ENCODE peak calls at places on chromosomes 6 and 20, in five cellular contexts. J, N, Y, F and I are unnamed samples.

GRCh38 chr20:57265649-57266250 is 691 bp downstream of the BMP7 start:
- DNase-seq in J (peak; percentile 33), N (no peak), Y (no peak), F (peak; percentile 79), I (peak; percentile 19)

GRCh38 chr6:25027221-25027916 is 91.6 kb upstream of the RIPOR2 start:
- DNase-seq in J (no peak), N (peak; percentile 29), Y (no peak), F (no peak), I (no peak)

GRCh38 chr6:133937909-133938308 is 15.1 kb upstream of the TBPL1 start:
- DNase-seq in J (no peak), N (no peak), Y (no peak), F (no peak), I (no peak)

GRCh38 chr20:46002008-46002407 is 6.7 kb upstream of the MMP9 start:
- DNase-seq in J (no peak), N (no peak), Y (no peak), F (no peak), I (no peak)

GRCh38 chr6:89916136-89916920 is 22.1 kb downstream of the GJA10 start:
- DNase-seq in J (no peak), N (no peak), Y (no peak), F (no peak), I (no peak)

GRCh38 chr20:56208121-56208520 is 40.4 kb upstream of the MC3R start:
- DNase-seq in J (no peak), N (no peak), Y (no peak), F (no peak), I (no peak)

GRCh38 chr6:119495230-119495683 is 145.7 kb upstream of the MAN1A1 start:
- DNase-seq in J (peak; percentile 38), N (peak; percentile 72), Y (no peak), F (peak; percentile 31), I (peak; percentile 20)

GRCh38 chr6:156028310-156029131 is 572.9 kb upstream of the NOX3 start:
- DNase-seq in J (no peak), N (no peak), Y (no peak), F (peak; percentile 66), I (no peak)

GRCh38 chr6:7671076-7671475 is 54.8 kb upstream of the BMP6 start:
- DNase-seq in J (no peak), N (no peak), Y (peak; percentile 63), F (no peak), I (no peak)

GRCh38 chr20:53408728-53409157 is 184.9 kb downstream of the ZNF217 start:
- DNase-seq in J (no peak), N (no peak), Y (peak; percentile 3), F (no peak), I (no peak)

GRCh38 chr6:134802426-134803058 is 147.4 kb downstream of the ALDH8A1 start:
- DNase-seq in J (no peak), N (no peak), Y (peak; percentile 59), F (no peak), I (no peak)

GRCh38 chr20:57699395-57699794 is 10.4 kb downstream of the PMEPA1 start:
- DNase-seq in J (no peak), N (no peak), Y (no peak), F (no peak), I (no peak)

GRCh38 chr20:21048841-21049273 is 57.3 kb downstream of the LINC00237 start:
- DNase-seq in J (peak; percentile 46), N (peak; percentile 54), Y (no peak), F (peak; percentile 45), I (no peak)

GRCh38 chr6:129490551-129491245 is 219.3 kb downstream of the ARHGAP18 start:
- DNase-seq in J (no peak), N (peak; percentile 29), Y (peak; percentile 98), F (no peak), I (no peak)

GRCh38 chr6:14177413-14178082 is 60.0 kb downstream of the CD83 start:
- DNase-seq in J (no peak), N (no peak), Y (no peak), F (no peak), I (no peak)

GRCh38 chr6:126625019-126625418 is 285.1 kb downstream of the CENPW start:
- DNase-seq in J (no peak), N (no peak), Y (peak; percentile 31), F (no peak), I (no peak)

GRCh38 chr20:4956200-4956810 is 45.0 kb downstream of the SLC23A2 start:
- DNase-seq in J (no peak), N (no peak), Y (peak; percentile 75), F (peak; percentile 61), I (no peak)

GRCh38 chr20:34578040-34578439 is 19.5 kb downstream of the MAP1LC3A start:
- DNase-seq in J (no peak), N (no peak), Y (peak; percentile 39), F (no peak), I (no peak)

GRCh38 chr6:5403619-5404018 is 142.3 kb downstream of the FARS2 start:
- DNase-seq in J (no peak), N (no peak), Y (peak; percentile 22), F (no peak), I (no peak)

GRCh38 chr6:73879466-73879865 is 183.5 kb downstream of the CD109 start:
- DNase-seq in J (no peak), N (no peak), Y (no peak), F (no peak), I (no peak)

GRCh38 chr6:118869350-118869749 is 24.6 kb upstream of the ASF1A start:
- DNase-seq in J (no peak), N (no peak), Y (peak; percentile 42), F (no peak), I (no peak)

GRCh38 chr20:57638173-57638894 is 18.1 kb upstream of the ZBP1 start:
- DNase-seq in J (no peak), N (no peak), Y (no peak), F (no peak), I (no peak)

GRCh38 chr6:113102761-113103160 is 754.4 kb upstream of the MARCKS start:
- DNase-seq in J (no peak), N (no peak), Y (peak; percentile 64), F (no peak), I (peak; percentile 5)

GRCh38 chr6:108660251-108660650 is 99.5 kb downstream of the FOXO3 start:
- DNase-seq in J (no peak), N (no peak), Y (no peak), F (no peak), I (no peak)

GRCh38 chr6:38273325-38273724 is 366.4 kb downstream of the BTBD9 start:
- DNase-seq in J (no peak), N (no peak), Y (peak; percentile 71), F (no peak), I (no peak)

GRCh38 chr6:32045811-32046449 is 7.7 kb downstream of the CYP21A2 start:
- DNase-seq in J (no peak), N (no peak), Y (no peak), F (no peak), I (no peak)

GRCh38 chr6:127518212-127518709 is 874 bp downstream of the MTCL3 start:
- DNase-seq in J (peak; percentile 47), N (no peak), Y (no peak), F (peak; percentile 39), I (no peak)

GRCh38 chr6:136212616-136213396 is 37.3 kb downstream of the MTFR2 start:
- DNase-seq in J (no peak), N (no peak), Y (no peak), F (no peak), I (no peak)

GRCh38 chr6:163579111-163579879 is 164.8 kb downstream of the QKI start:
- DNase-seq in J (no peak), N (no peak), Y (no peak), F (no peak), I (no peak)

GRCh38 chr20:29427201-29428060 is 1830.0 kb upstream of the DEFB115 start:
- DNase-seq in J (no peak), N (peak; percentile 27), Y (no peak), F (peak; percentile 66), I (no peak)

GRCh38 chr20:63328026-63328700 is 33.0 kb downstream of the CHRNA4 start:
- DNase-seq in J (no peak), N (no peak), Y (no peak), F (no peak), I (no peak)
- TF ChIP-seq CTCF in J (no peak), N (no peak), Y (no peak), F (no peak), I (no peak)

DNA sequence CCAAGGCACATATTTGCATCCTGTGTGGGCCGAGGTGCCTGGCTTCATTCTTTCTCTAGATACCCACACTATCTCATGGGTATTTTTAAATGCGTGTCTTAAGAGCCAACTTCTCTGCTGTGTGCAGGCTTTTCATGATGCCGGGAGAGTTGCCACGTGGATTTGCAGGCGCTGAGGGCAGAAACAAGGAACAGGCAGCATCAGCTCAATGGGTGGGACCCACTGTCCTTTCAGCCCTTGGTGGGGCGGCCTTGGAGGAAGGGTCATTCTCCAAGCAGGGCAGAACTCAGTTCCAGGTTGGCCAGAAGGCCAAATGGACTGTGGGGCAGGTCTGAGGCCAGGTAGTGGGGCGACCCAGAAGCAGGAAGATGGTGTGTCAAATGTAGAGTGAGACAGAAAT is 84.7 kb downstream of the PHACTR3 start:
- DNase-seq in J (no peak), N (no peak), Y (no peak), F (no peak), I (no peak)
- H3K9me3 ChIP-seq in J (no peaks in the 10 kb centered on the region), N (no peaks in the 10 kb centered on the region), Y (peaks cover 28% of the 10 kb centered on the region), F (no peaks in the 10 kb centered on the region), I (no peaks in the 10 kb centered on the region)

GRCh38 chr20:17445561-17445960 is 85.6 kb downstream of the BFSP1 start:
- DNase-seq in J (no peak), N (no peak), Y (no peak), F (no peak), I (no peak)

GRCh38 chr20:17443326-17443858 is 87.8 kb downstream of the BFSP1 start:
- DNase-seq in J (no peak), N (no peak), Y (no peak), F (no peak), I (no peak)

GRCh38 chr20:17442588-17442987 is 88.6 kb downstream of the BFSP1 start:
- DNase-seq in J (no peak), N (no peak), Y (no peak), F (no peak), I (no peak)

GRCh38 chr20:17446171-17446570 is 85.0 kb downstream of the BFSP1 start:
- DNase-seq in J (no peak), N (no peak), Y (no peak), F (no peak), I (no peak)

GRCh38 chr20:17444091-17444490 is 87.1 kb downstream of the BFSP1 start:
- DNase-seq in J (no peak), N (no peak), Y (no peak), F (no peak), I (no peak)
- H3K4me3 ChIP-seq in J (no peak overlapping the region), N (no peak overlapping the region), Y (no peak overlapping the region), F (no peak overlapping the region), I (no peak overlapping the region)

GRCh38 chr20:17910828-17911294 is 57.7 kb downstream of the SNX5 start:
- DNase-seq in J (no peak), N (no peak), Y (peak; percentile 81), F (no peak), I (peak; percentile 65)
- TF ChIP-seq CTCF in J (no peak), N (no peak), Y (peak; percentile 12), F (no peak), I (no peak)